ENCODE peak calls at places on chromosomes 7 and 10, in eight cellular contexts. One of them, this sample, is unnamed.
A peak's percentile ranks its signal among the peaks of the same experiment; 100 is the strongest.

GRCh38 chr10:29569778-29570177 is 65.0 kb downstream of the SVIL start:
- DNase-seq in CD8-positive, alpha-beta memory T cell: no peak
- DNase-seq in ELR: no peak
- DNase-seq in cardiac muscle cell: no peak
- DNase-seq in left ventricle myocardium inferior: no peak
- DNase-seq in NCI-H2171 treated with DMSO at 0.1 percent for 48 hours: no peak
- DNase-seq in SK-N-SH: no peak
- DNase-seq in naive thymus-derived CD8-positive, alpha-beta T cell: no peak
- DNase-seq in this sample: no peak

GRCh38 chr10:98268694-98269386 is 846 bp upstream of the LOXL4 start:
- DNase-seq in CD8-positive, alpha-beta memory T cell: no peak
- DNase-seq in ELR: no peak
- DNase-seq in cardiac muscle cell: peak; percentile 36
- DNase-seq in left ventricle myocardium inferior: no peak
- DNase-seq in NCI-H2171 treated with DMSO at 0.1 percent for 48 hours: peak; percentile 14
- DNase-seq in SK-N-SH: no peak
- DNase-seq in naive thymus-derived CD8-positive, alpha-beta T cell: no peak
- DNase-seq in this sample: no peak

GRCh38 chr7:158973440-158973839 is 117.1 kb downstream of the DYNC2I1 start:
- DNase-seq in CD8-positive, alpha-beta memory T cell: peak; percentile 48
- DNase-seq in ELR: no peak
- DNase-seq in cardiac muscle cell: peak; percentile 23
- DNase-seq in left ventricle myocardium inferior: peak; percentile 45
- DNase-seq in NCI-H2171 treated with DMSO at 0.1 percent for 48 hours: peak; percentile 49
- DNase-seq in SK-N-SH: no peak
- DNase-seq in naive thymus-derived CD8-positive, alpha-beta T cell: peak; percentile 31
- DNase-seq in this sample: no peak

GRCh38 chr10:3100856-3101640 is 33.7 kb downstream of the PFKP start:
- DNase-seq in CD8-positive, alpha-beta memory T cell: no peak
- DNase-seq in ELR: no peak
- DNase-seq in cardiac muscle cell: no peak
- DNase-seq in left ventricle myocardium inferior: no peak
- DNase-seq in NCI-H2171 treated with DMSO at 0.1 percent for 48 hours: no peak
- DNase-seq in SK-N-SH: no peak
- DNase-seq in naive thymus-derived CD8-positive, alpha-beta T cell: no peak
- DNase-seq in this sample: no peak

GRCh38 chr10:7561216-7561893 is 105.4 kb downstream of the ITIH5 start:
- DNase-seq in CD8-positive, alpha-beta memory T cell: no peak
- DNase-seq in ELR: no peak
- DNase-seq in cardiac muscle cell: peak; percentile 78
- DNase-seq in left ventricle myocardium inferior: peak; percentile 88
- DNase-seq in NCI-H2171 treated with DMSO at 0.1 percent for 48 hours: no peak
- DNase-seq in SK-N-SH: no peak
- DNase-seq in naive thymus-derived CD8-positive, alpha-beta T cell: no peak
- DNase-seq in this sample: no peak

GRCh38 chr10:20944789-20945502 is 47.8 kb upstream of the NEBL start:
- DNase-seq in CD8-positive, alpha-beta memory T cell: no peak
- DNase-seq in ELR: no peak
- DNase-seq in cardiac muscle cell: no peak
- DNase-seq in left ventricle myocardium inferior: no peak
- DNase-seq in NCI-H2171 treated with DMSO at 0.1 percent for 48 hours: no peak
- DNase-seq in SK-N-SH: no peak
- DNase-seq in naive thymus-derived CD8-positive, alpha-beta T cell: no peak
- DNase-seq in this sample: no peak

GRCh38 chr10:21624951-21625350 is 90.9 kb downstream of the MLLT10 start:
- DNase-seq in CD8-positive, alpha-beta memory T cell: no peak
- DNase-seq in ELR: no peak
- DNase-seq in cardiac muscle cell: peak; percentile 41
- DNase-seq in left ventricle myocardium inferior: no peak
- DNase-seq in NCI-H2171 treated with DMSO at 0.1 percent for 48 hours: no peak
- DNase-seq in SK-N-SH: no peak
- DNase-seq in naive thymus-derived CD8-positive, alpha-beta T cell: no peak
- DNase-seq in this sample: no peak

GRCh38 chr7:94295805-94296204 is 98.9 kb upstream of the COL1A2 start:
- DNase-seq in CD8-positive, alpha-beta memory T cell: no peak
- DNase-seq in ELR: peak; percentile 81
- DNase-seq in cardiac muscle cell: peak; percentile 91
- DNase-seq in left ventricle myocardium inferior: no peak
- DNase-seq in NCI-H2171 treated with DMSO at 0.1 percent for 48 hours: peak; percentile 16
- DNase-seq in SK-N-SH: peak; percentile 39
- DNase-seq in naive thymus-derived CD8-positive, alpha-beta T cell: no peak
- DNase-seq in this sample: no peak

GRCh38 chr7:134941185-134941900 is 45.0 kb upstream of the AGBL3 start:
- DNase-seq in CD8-positive, alpha-beta memory T cell: no peak
- DNase-seq in ELR: peak; percentile 84
- DNase-seq in cardiac muscle cell: peak; percentile 81
- DNase-seq in left ventricle myocardium inferior: no peak
- DNase-seq in NCI-H2171 treated with DMSO at 0.1 percent for 48 hours: no peak
- DNase-seq in SK-N-SH: no peak
- DNase-seq in naive thymus-derived CD8-positive, alpha-beta T cell: no peak
- DNase-seq in this sample: no peak

GRCh38 chr7:140300263-140301131 is 97.8 kb downstream of the SLC37A3 start:
- DNase-seq in CD8-positive, alpha-beta memory T cell: no peak
- DNase-seq in ELR: no peak
- DNase-seq in cardiac muscle cell: no peak
- DNase-seq in left ventricle myocardium inferior: no peak
- DNase-seq in NCI-H2171 treated with DMSO at 0.1 percent for 48 hours: no peak
- DNase-seq in SK-N-SH: no peak
- DNase-seq in naive thymus-derived CD8-positive, alpha-beta T cell: no peak
- DNase-seq in this sample: no peak